ENCODE peak calls at places on chromosomes 5 and 9, in ten cellular contexts. One of them, this sample, is unnamed.

GRCh38 chr9:90895786-90896185 is 94.2 kb downstream of the SYK start:
- DNase-seq in HTR-8/SVneo: no peak
- DNase-seq in stimulated activated naive CD4-positive, alpha-beta T cell: no peak
- DNase-seq in stomach: no peak
- DNase-seq in GM10248: no peak
- DNase-seq in NCI-H2081: no peak
- DNase-seq in NCI-H2029: no peak
- DNase-seq in sigmoid colon: no peak
- DNase-seq in hippocampal formation: no peak
- DNase-seq in activated CD4-positive, alpha-beta T cell treated with anti-CD3 and anti-CD28 coated beads, Interleukin-2, amount 50 U/mL, for 1 hour: no peak
- DNase-seq in this sample: no peak

GRCh38 chr5:102893942-102894341 is 138.8 kb downstream of the PAM start:
- DNase-seq in hippocampal formation: no peak
- DNase-seq in HTR-8/SVneo: no peak
- DNase-seq in stimulated activated naive CD4-positive, alpha-beta T cell: no peak
- DNase-seq in stomach: no peak
- DNase-seq in NCI-H2081: no peak
- DNase-seq in GM10248: no peak
- DNase-seq in activated CD4-positive, alpha-beta T cell treated with anti-CD3 and anti-CD28 coated beads, Interleukin-2, amount 50 U/mL, for 1 hour: no peak
- DNase-seq in NCI-H2029: no peak
- DNase-seq in sigmoid colon: no peak
- DNase-seq in this sample: no peak

GRCh38 chr5:3385874-3386536 is 209.6 kb upstream of the IRX1 start:
- DNase-seq in hippocampal formation: no peak
- DNase-seq in NCI-H2081: no peak
- DNase-seq in HTR-8/SVneo: no peak
- DNase-seq in sigmoid colon: no peak
- DNase-seq in NCI-H2029: no peak
- DNase-seq in stimulated activated naive CD4-positive, alpha-beta T cell: no peak
- DNase-seq in activated CD4-positive, alpha-beta T cell treated with anti-CD3 and anti-CD28 coated beads, Interleukin-2, amount 50 U/mL, for 1 hour: no peak
- DNase-seq in GM10248: no peak
- DNase-seq in stomach: no peak
- DNase-seq in this sample: no peak

GRCh38 chr5:170860818-170861217 is 1.0 kb upstream of the RANBP17 start:
- DNase-seq in sigmoid colon: no peak
- DNase-seq in stimulated activated naive CD4-positive, alpha-beta T cell: no peak
- DNase-seq in stomach: no peak
- DNase-seq in HTR-8/SVneo: no peak
- DNase-seq in NCI-H2029: no peak
- DNase-seq in activated CD4-positive, alpha-beta T cell treated with anti-CD3 and anti-CD28 coated beads, Interleukin-2, amount 50 U/mL, for 1 hour: no peak
- DNase-seq in GM10248: no peak
- DNase-seq in hippocampal formation: no peak
- DNase-seq in NCI-H2081: no peak
- DNase-seq in this sample: no peak

GRCh38 chr9:78982849-78983248 is 588.9 kb upstream of the TLE4 start:
- DNase-seq in NCI-H2029: no peak
- DNase-seq in stimulated activated naive CD4-positive, alpha-beta T cell: no peak
- DNase-seq in hippocampal formation: no peak
- DNase-seq in HTR-8/SVneo: no peak
- DNase-seq in NCI-H2081: no peak
- DNase-seq in stomach: no peak
- DNase-seq in sigmoid colon: no peak
- DNase-seq in activated CD4-positive, alpha-beta T cell treated with anti-CD3 and anti-CD28 coated beads, Interleukin-2, amount 50 U/mL, for 1 hour: no peak
- DNase-seq in GM10248: no peak
- DNase-seq in this sample: peak; percentile 64

GRCh38 chr5:172904643-172905345 is 54.4 kb upstream of the RPL26L1 start:
- DNase-seq in stimulated activated naive CD4-positive, alpha-beta T cell: no peak
- DNase-seq in NCI-H2029: peak; percentile 96
- DNase-seq in sigmoid colon: peak; percentile 96
- DNase-seq in NCI-H2081: peak; percentile 67
- DNase-seq in stomach: peak; percentile 96
- DNase-seq in HTR-8/SVneo: peak; percentile 55
- DNase-seq in hippocampal formation: no peak
- DNase-seq in activated CD4-positive, alpha-beta T cell treated with anti-CD3 and anti-CD28 coated beads, Interleukin-2, amount 50 U/mL, for 1 hour: no peak
- DNase-seq in GM10248: no peak
- DNase-seq in this sample: peak; percentile 78

GRCh38 chr9:134619983-134620612 is 21.5 kb upstream of the COL5A1 start:
- DNase-seq in sigmoid colon: peak; percentile 55
- DNase-seq in stomach: no peak
- DNase-seq in HTR-8/SVneo: no peak
- DNase-seq in hippocampal formation: no peak
- DNase-seq in NCI-H2029: no peak
- DNase-seq in NCI-H2081: no peak
- DNase-seq in activated CD4-positive, alpha-beta T cell treated with anti-CD3 and anti-CD28 coated beads, Interleukin-2, amount 50 U/mL, for 1 hour: no peak
- DNase-seq in stimulated activated naive CD4-positive, alpha-beta T cell: no peak
- DNase-seq in GM10248: no peak
- DNase-seq in this sample: no peak

GRCh38 chr9:123282343-123283047 is 14.1 kb upstream of the STRBP start:
- DNase-seq in GM10248: no peak
- DNase-seq in NCI-H2029: no peak
- DNase-seq in sigmoid colon: peak; percentile 81
- DNase-seq in NCI-H2081: peak; percentile 24
- DNase-seq in stomach: peak; percentile 48
- DNase-seq in hippocampal formation: no peak
- DNase-seq in activated CD4-positive, alpha-beta T cell treated with anti-CD3 and anti-CD28 coated beads, Interleukin-2, amount 50 U/mL, for 1 hour: no peak
- DNase-seq in HTR-8/SVneo: no peak
- DNase-seq in stimulated activated naive CD4-positive, alpha-beta T cell: no peak
- DNase-seq in this sample: no peak

GRCh38 chr5:8807636-8808035 is 738.2 kb downstream of the SEMA5A start:
- DNase-seq in hippocampal formation: no peak
- DNase-seq in NCI-H2081: no peak
- DNase-seq in activated CD4-positive, alpha-beta T cell treated with anti-CD3 and anti-CD28 coated beads, Interleukin-2, amount 50 U/mL, for 1 hour: no peak
- DNase-seq in NCI-H2029: no peak
- DNase-seq in stomach: no peak
- DNase-seq in HTR-8/SVneo: no peak
- DNase-seq in stimulated activated naive CD4-positive, alpha-beta T cell: no peak
- DNase-seq in GM10248: no peak
- DNase-seq in sigmoid colon: no peak
- DNase-seq in this sample: no peak

GRCh38 chr9:132873403-132873802 is 4.7 kb downstream of the AK8 start:
- DNase-seq in stimulated activated naive CD4-positive, alpha-beta T cell: no peak
- DNase-seq in NCI-H2081: no peak
- DNase-seq in activated CD4-positive, alpha-beta T cell treated with anti-CD3 and anti-CD28 coated beads, Interleukin-2, amount 50 U/mL, for 1 hour: no peak
- DNase-seq in hippocampal formation: no peak
- DNase-seq in sigmoid colon: no peak
- DNase-seq in stomach: no peak
- DNase-seq in NCI-H2029: no peak
- DNase-seq in GM10248: no peak
- DNase-seq in HTR-8/SVneo: no peak
- DNase-seq in this sample: no peak

GRCh38 chr5:168472329-168472728 is 13.9 kb upstream of the RARS1 start:
- DNase-seq in GM10248: no peak
- DNase-seq in stomach: no peak
- DNase-seq in hippocampal formation: no peak
- DNase-seq in stimulated activated naive CD4-positive, alpha-beta T cell: no peak
- DNase-seq in activated CD4-positive, alpha-beta T cell treated with anti-CD3 and anti-CD28 coated beads, Interleukin-2, amount 50 U/mL, for 1 hour: no peak
- DNase-seq in NCI-H2081: no peak
- DNase-seq in sigmoid colon: no peak
- DNase-seq in NCI-H2029: no peak
- DNase-seq in HTR-8/SVneo: peak; percentile 93
- DNase-seq in this sample: peak; percentile 26

GRCh38 chr9:83027153-83027867 is 35.6 kb downstream of the RASEF start:
- DNase-seq in hippocampal formation: no peak
- DNase-seq in sigmoid colon: no peak
- DNase-seq in stimulated activated naive CD4-positive, alpha-beta T cell: no peak
- DNase-seq in NCI-H2081: no peak
- DNase-seq in activated CD4-positive, alpha-beta T cell treated with anti-CD3 and anti-CD28 coated beads, Interleukin-2, amount 50 U/mL, for 1 hour: no peak
- DNase-seq in stomach: no peak
- DNase-seq in NCI-H2029: no peak
- DNase-seq in HTR-8/SVneo: peak; percentile 60
- DNase-seq in GM10248: no peak
- DNase-seq in this sample: peak; percentile 87

GRCh38 chr9:128142596-128142995 is 6.7 kb upstream of the LCN2 start:
- DNase-seq in stomach: no peak
- DNase-seq in NCI-H2081: no peak
- DNase-seq in hippocampal formation: no peak
- DNase-seq in sigmoid colon: no peak
- DNase-seq in activated CD4-positive, alpha-beta T cell treated with anti-CD3 and anti-CD28 coated beads, Interleukin-2, amount 50 U/mL, for 1 hour: no peak
- DNase-seq in NCI-H2029: no peak
- DNase-seq in GM10248: no peak
- DNase-seq in stimulated activated naive CD4-positive, alpha-beta T cell: no peak
- DNase-seq in HTR-8/SVneo: no peak
- DNase-seq in this sample: no peak

GRCh38 chr9:137791947-137792346 is 85.6 kb upstream of the CACNA1B start:
- DNase-seq in activated CD4-positive, alpha-beta T cell treated with anti-CD3 and anti-CD28 coated beads, Interleukin-2, amount 50 U/mL, for 1 hour: no peak
- DNase-seq in NCI-H2029: no peak
- DNase-seq in GM10248: no peak
- DNase-seq in NCI-H2081: no peak
- DNase-seq in sigmoid colon: no peak
- DNase-seq in stimulated activated naive CD4-positive, alpha-beta T cell: no peak
- DNase-seq in stomach: no peak
- DNase-seq in HTR-8/SVneo: no peak
- DNase-seq in hippocampal formation: no peak
- DNase-seq in this sample: no peak

GRCh38 chr5:21685536-21685935 is 1167.6 kb downstream of the CDH12 start:
- DNase-seq in stimulated activated naive CD4-positive, alpha-beta T cell: no peak
- DNase-seq in activated CD4-positive, alpha-beta T cell treated with anti-CD3 and anti-CD28 coated beads, Interleukin-2, amount 50 U/mL, for 1 hour: no peak
- DNase-seq in GM10248: no peak
- DNase-seq in HTR-8/SVneo: no peak
- DNase-seq in NCI-H2081: no peak
- DNase-seq in stomach: no peak
- DNase-seq in NCI-H2029: no peak
- DNase-seq in sigmoid colon: no peak
- DNase-seq in hippocampal formation: no peak
- DNase-seq in this sample: no peak